ENCODE peak calls at places on chromosomes 4 and X, in six cellular contexts. L, O, Z, E, B and J are unnamed samples.
A peak's percentile ranks its signal among the peaks of the same experiment; 100 is the strongest.

GRCh38 chr4:49032440-49033161 is 46.5 kb downstream of the CWH43 start:
- DNase-seq in E (peak; percentile 6), Z (peak; percentile 36), L (peak; percentile 6), O (peak; percentile 38), B (no peak), J (no peak)

GRCh38 chrX:12798601-12799000 is 7.4 kb downstream of the PRPS2 start:
- DNase-seq in B (no peak), E (no peak), O (no peak), Z (no peak), L (peak; percentile 79), J (no peak)

GRCh38 chrX:16666541-16666940 is 16.6 kb downstream of the S100G start:
- DNase-seq in L (peak; percentile 61), O (no peak), Z (peak; percentile 53), B (no peak), E (no peak), J (peak; percentile 76)

GRCh38 chr4:129570326-129570725 is 474.4 kb downstream of the C4orf33 start:
- DNase-seq in L (no peak), Z (no peak), B (no peak), E (no peak), O (no peak), J (no peak)

GRCh38 chrX:43741843-43742573 is 85.9 kb downstream of the MAOA start:
- DNase-seq in E (no peak), B (no peak), Z (peak; percentile 50), L (no peak), O (peak; percentile 27), J (no peak)

GRCh38 chrX:123673813-123674212 is 59.0 kb downstream of the THOC2 start:
- DNase-seq in O (no peak), B (no peak), Z (no peak), L (no peak), E (no peak), J (no peak)

GRCh38 chrX:117274943-117275342 is 812.2 kb upstream of the CT83 start:
- DNase-seq in B (no peak), O (no peak), E (no peak), L (no peak), Z (no peak), J (no peak)

GRCh38 chr4:6268650-6269399 is 825 bp upstream of the WFS1 start:
- DNase-seq in B (peak; percentile 41), E (no peak), L (no peak), Z (no peak), O (no peak), J (no peak)

GRCh38 chr4:142331132-142331531 is 515.0 kb downstream of the INPP4B start:
- DNase-seq in L (no peak), B (no peak), E (no peak), Z (no peak), O (no peak), J (no peak)

GRCh38 chr4:141680060-141680459 is 43.7 kb downstream of the IL15 start:
- DNase-seq in E (no peak), O (no peak), Z (no peak), B (no peak), L (no peak), J (no peak)

GRCh38 chr4:2756691-2757350 is 685 bp upstream of the TNIP2 start:
- DNase-seq in L (no peak), E (no peak), B (peak; percentile 44), Z (no peak), O (no peak), J (no peak)

GRCh38 chr4:56804551-56804950 is 16.9 kb downstream of the SPINK2 start:
- DNase-seq in L (peak; percentile 26), Z (peak; percentile 30), O (peak; percentile 88), E (no peak), B (no peak), J (no peak)

GRCh38 chr4:126106658-126107057 is 791.9 kb downstream of the FAT4 start:
- DNase-seq in B (no peak), O (peak; percentile 4), L (no peak), Z (peak; percentile 4), E (peak; percentile 4), J (peak; percentile 45)

GRCh38 chr4:5191831-5192230 is 140.6 kb downstream of the STK32B start:
- DNase-seq in L (no peak), E (no peak), Z (no peak), O (no peak), B (no peak), J (no peak)

GRCh38 chr4:76898949-76899640 is 1.2 kb upstream of the SOWAHB start:
- DNase-seq in E (no peak), L (no peak), B (no peak), Z (peak; percentile 21), O (peak; percentile 79), J (peak; percentile 63)

GRCh38 chr4:76896731-76897521 is 1.0 kb downstream of the SOWAHB start:
- DNase-seq in L (peak; percentile 18), Z (peak; percentile 51), E (no peak), B (peak; percentile 65), O (no peak), J (peak; percentile 41)

GRCh38 chr4:76898385-76898692 is 395 bp upstream of the SOWAHB start:
- DNase-seq in Z (no peak), O (no peak), L (no peak), E (no peak), B (no peak), J (no peak)

GRCh38 chr4:76896048-76896447 is 1.9 kb downstream of the SOWAHB start:
- DNase-seq in O (no peak), B (no peak), Z (no peak), L (no peak), E (no peak), J (no peak)

GRCh38 chr4:76897522-76898384 is at the start of gene SOWAHB:
- DNase-seq in O (peak; percentile 59), E (peak; percentile 69), B (peak; percentile 89), L (no peak), Z (peak; percentile 29), J (peak; percentile 93)
- H3K27me3 ChIP-seq in O (no peaks in the 10 kb centered on the region), E (no peaks in the 10 kb centered on the region), B (peaks cover 42% of the 10 kb centered on the region), L (peaks cover 44% of the 10 kb centered on the region), Z (peaks cover 27% of the 10 kb centered on the region), J (peaks cover 3% of the 10 kb centered on the region)

DNA sequence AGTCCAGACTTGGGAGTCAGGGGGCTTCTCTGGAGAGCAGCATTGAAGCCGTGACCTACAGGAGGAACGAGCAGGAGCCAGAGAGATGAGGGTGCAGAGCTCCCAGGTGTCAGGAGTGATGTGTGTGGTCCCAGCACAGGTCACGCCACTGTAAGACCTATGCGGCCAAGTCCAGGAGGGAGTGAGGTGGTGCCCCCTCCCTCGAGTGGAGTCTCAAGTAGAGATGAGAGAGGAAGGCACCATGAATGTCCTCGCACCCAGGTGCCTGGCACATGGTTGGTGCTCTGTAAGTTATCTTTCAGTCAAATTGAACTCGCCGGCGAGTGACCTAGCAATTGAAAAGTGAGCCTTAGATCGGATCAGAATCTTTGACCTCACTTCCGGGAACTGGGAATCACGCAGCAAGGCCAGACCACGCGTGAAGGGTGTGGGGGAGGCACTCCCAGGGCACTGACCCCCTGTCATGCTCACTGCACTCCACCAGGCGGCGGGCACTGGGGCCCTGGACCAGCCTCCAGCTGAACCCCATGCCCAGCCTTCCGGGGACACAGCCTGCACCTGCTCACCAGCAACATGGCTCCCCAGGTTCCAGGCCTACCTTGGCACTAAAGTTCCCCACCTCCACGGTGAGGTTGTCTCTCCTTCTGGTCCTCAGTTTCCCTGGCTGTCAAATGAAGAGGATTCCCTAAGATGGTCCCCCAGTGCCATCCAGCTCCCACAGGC is 127.4 kb downstream of the HMX1 start:
- DNase-seq in O (no peak), B (peak; percentile 21), L (no peak), E (no peak), Z (no peak), J (no peak)
- H3K27me3 ChIP-seq in O (no peaks in the 10 kb centered on the region), B (peaks cover 6% of the 10 kb centered on the region), L (no peaks in the 10 kb centered on the region), E (no peaks in the 10 kb centered on the region), Z (peaks cover 4% of the 10 kb centered on the region), J (no peaks in the 10 kb centered on the region)

DNA sequence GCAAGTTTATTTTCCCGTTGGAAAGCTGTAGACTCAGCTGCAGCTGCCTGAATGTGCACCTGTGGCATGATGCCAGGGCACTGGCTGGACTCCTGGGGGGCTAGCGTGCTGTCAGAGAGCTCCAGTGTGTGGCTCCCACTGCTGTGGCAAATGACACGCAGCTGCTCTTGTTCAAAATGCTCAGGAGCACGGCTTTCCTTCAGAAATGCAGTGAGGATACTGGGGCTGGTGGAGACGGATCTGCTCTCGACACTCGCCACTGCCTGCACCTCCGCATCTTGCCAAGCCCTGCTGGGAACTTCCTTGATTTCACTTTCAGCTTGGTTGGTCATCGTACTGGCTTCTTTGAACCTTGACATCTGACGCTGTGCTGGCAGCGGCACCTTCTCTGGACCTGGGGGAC is 58.7 kb downstream of the GPRIN3 start:
- DNase-seq in Z (no peak), E (no peak), L (no peak), O (no peak), B (no peak), J (peak; percentile 23)
- H3K27me3 ChIP-seq in Z (no peaks in the 10 kb centered on the region), E (no peaks in the 10 kb centered on the region), L (peaks cover 6% of the 10 kb centered on the region), O (no peaks in the 10 kb centered on the region), B (no peaks in the 10 kb centered on the region), J (no peaks in the 10 kb centered on the region)

GRCh38 chr4:145554691-145555090 is 64.5 kb upstream of the MMAA start:
- DNase-seq in O (no peak), L (no peak), B (no peak), Z (no peak), E (no peak), J (no peak)
- H3K27me3 ChIP-seq in O (no peaks in the 10 kb centered on the region), L (no peaks in the 10 kb centered on the region), B (no peaks in the 10 kb centered on the region), Z (no peaks in the 10 kb centered on the region), E (no peaks in the 10 kb centered on the region), J (no peaks in the 10 kb centered on the region)

DNA sequence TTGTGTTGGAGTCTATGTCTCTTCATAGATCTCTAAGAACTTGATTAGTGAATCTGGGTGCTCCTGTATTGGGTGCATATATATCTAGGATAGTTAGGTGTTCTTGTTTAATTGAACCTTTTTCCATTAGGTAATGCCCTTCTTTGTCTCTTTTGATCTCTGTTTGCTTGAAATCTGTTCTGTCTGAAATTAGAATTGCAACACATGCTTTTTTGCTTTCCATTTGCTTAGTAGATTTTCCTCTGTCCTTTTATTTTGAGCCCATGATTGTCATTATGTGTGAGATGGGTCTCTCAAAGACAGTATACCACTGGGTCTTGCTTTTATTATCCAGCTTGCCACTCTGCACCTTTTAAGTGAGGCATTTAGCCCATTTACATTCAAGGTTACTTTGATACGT is 79.1 kb upstream of the APOOL start:
- DNase-seq in E (no peak), L (no peak), B (no peak), Z (no peak), O (no peak), J (no peak)
- H3K27me3 ChIP-seq in E (no peaks in the 10 kb centered on the region), L (no peaks in the 10 kb centered on the region), B (no peaks in the 10 kb centered on the region), Z (no peaks in the 10 kb centered on the region), O (no peaks in the 10 kb centered on the region), J (no peaks in the 10 kb centered on the region)